ENCODE peak calls at places on chromosome 7, in eight cellular contexts. One of them, this sample, is unnamed. For H3K27me3, the result is how much of the 10 kb centered on the place peaks cover.

GRCh38 chr7:66734006-66734405 is 6.5 kb upstream of the RABGEF1 start:
- DNase-seq in aorta: no peak
- DNase-seq in Peyer's patch: no peak
- DNase-seq in colonic mucosa: no peak
- DNase-seq in left ventricle myocardium inferior: no peak
- DNase-seq in mammary epithelial cell: no peak
- DNase-seq in spleen: no peak
- DNase-seq in hepatocyte: no peak
- DNase-seq in this sample: no peak

GRCh38 chr7:104848386-104848990 is 165.5 kb upstream of the KMT2E start:
- DNase-seq in aorta: no peak
- DNase-seq in Peyer's patch: peak
- DNase-seq in colonic mucosa: peak
- DNase-seq in left ventricle myocardium inferior: no peak
- DNase-seq in mammary epithelial cell: peak
- DNase-seq in spleen: no peak
- DNase-seq in hepatocyte: peak
- DNase-seq in this sample: peak

GRCh38 chr7:128891110-128891941 is 19.2 kb downstream of the KCP start:
- DNase-seq in aorta: peak
- DNase-seq in Peyer's patch: peak
- DNase-seq in colonic mucosa: no peak
- DNase-seq in left ventricle myocardium inferior: no peak
- DNase-seq in mammary epithelial cell: no peak
- DNase-seq in spleen: peak
- DNase-seq in hepatocyte: peak
- DNase-seq in this sample: no peak

GRCh38 chr7:66043681-66044497 is 31.7 kb upstream of the ASL start:
- DNase-seq in aorta: peak
- DNase-seq in Peyer's patch: peak
- DNase-seq in colonic mucosa: peak
- DNase-seq in left ventricle myocardium inferior: peak
- DNase-seq in mammary epithelial cell: no peak
- DNase-seq in spleen: peak
- DNase-seq in hepatocyte: peak
- DNase-seq in this sample: peak

GRCh38 chr7:4715385-4715770 is 33.3 kb downstream of the FOXK1 start:
- DNase-seq in aorta: peak
- DNase-seq in Peyer's patch: no peak
- DNase-seq in colonic mucosa: no peak
- DNase-seq in left ventricle myocardium inferior: peak
- DNase-seq in mammary epithelial cell: peak
- DNase-seq in spleen: peak
- DNase-seq in hepatocyte: no peak
- DNase-seq in this sample: no peak

GRCh38 chr7:923108-924041 is 31.1 kb downstream of the ADAP1 start:
- DNase-seq in aorta: peak
- DNase-seq in Peyer's patch: peak
- DNase-seq in colonic mucosa: peak
- DNase-seq in left ventricle myocardium inferior: peak
- DNase-seq in mammary epithelial cell: no peak
- DNase-seq in spleen: peak
- DNase-seq in hepatocyte: peak
- DNase-seq in this sample: peak

GRCh38 chr7:149420006-149420405 is 40.9 kb downstream of the ZNF777 start:
- DNase-seq in aorta: no peak
- DNase-seq in Peyer's patch: no peak
- DNase-seq in colonic mucosa: no peak
- DNase-seq in left ventricle myocardium inferior: no peak
- DNase-seq in mammary epithelial cell: no peak
- DNase-seq in spleen: no peak
- DNase-seq in hepatocyte: no peak
- DNase-seq in this sample: no peak

GRCh38 chr7:73718438-73718881 is 1.0 kb downstream of the STX1A start:
- DNase-seq in aorta: no peak
- DNase-seq in Peyer's patch: no peak
- DNase-seq in colonic mucosa: no peak
- DNase-seq in left ventricle myocardium inferior: no peak
- DNase-seq in mammary epithelial cell: peak
- DNase-seq in spleen: no peak
- DNase-seq in hepatocyte: peak
- DNase-seq in this sample: no peak

GRCh38 chr7:124801330-124801895 is 35.8 kb upstream of the GPR37 start:
- DNase-seq in aorta: no peak
- DNase-seq in Peyer's patch: no peak
- DNase-seq in colonic mucosa: no peak
- DNase-seq in left ventricle myocardium inferior: no peak
- DNase-seq in mammary epithelial cell: no peak
- DNase-seq in spleen: no peak
- DNase-seq in hepatocyte: no peak
- DNase-seq in this sample: no peak

GRCh38 chr7:117468174-117468573 is 11.7 kb upstream of the CFTR start:
- DNase-seq in aorta: no peak
- DNase-seq in Peyer's patch: no peak
- DNase-seq in colonic mucosa: no peak
- DNase-seq in left ventricle myocardium inferior: no peak
- DNase-seq in mammary epithelial cell: no peak
- DNase-seq in spleen: no peak
- DNase-seq in hepatocyte: no peak
- DNase-seq in this sample: no peak

GRCh38 chr7:376306-376969 is 86.5 kb downstream of the FOXL3 start:
- DNase-seq in aorta: peak
- DNase-seq in Peyer's patch: peak
- DNase-seq in colonic mucosa: no peak
- DNase-seq in left ventricle myocardium inferior: peak
- DNase-seq in mammary epithelial cell: peak
- DNase-seq in spleen: peak
- DNase-seq in hepatocyte: peak
- DNase-seq in this sample: no peak

GRCh38 chr7:42198974-42199668 is 37.9 kb downstream of the GLI3 start:
- DNase-seq in aorta: no peak
- DNase-seq in Peyer's patch: no peak
- DNase-seq in colonic mucosa: no peak
- DNase-seq in left ventricle myocardium inferior: no peak
- DNase-seq in mammary epithelial cell: peak
- DNase-seq in spleen: no peak
- DNase-seq in hepatocyte: no peak
- DNase-seq in this sample: no peak

GRCh38 chr7:111749625-111750024 is 187.3 kb upstream of the IMMP2L start:
- DNase-seq in aorta: no peak
- DNase-seq in Peyer's patch: no peak
- DNase-seq in colonic mucosa: no peak
- DNase-seq in left ventricle myocardium inferior: no peak
- DNase-seq in mammary epithelial cell: no peak
- DNase-seq in spleen: no peak
- DNase-seq in hepatocyte: no peak
- DNase-seq in this sample: no peak

GRCh38 chr7:149855368-149856305 is 17.5 kb downstream of the ZNF862 start:
- DNase-seq in aorta: no peak
- DNase-seq in Peyer's patch: no peak
- DNase-seq in colonic mucosa: no peak
- DNase-seq in left ventricle myocardium inferior: no peak
- DNase-seq in mammary epithelial cell: peak
- DNase-seq in spleen: no peak
- DNase-seq in hepatocyte: peak
- DNase-seq in this sample: no peak

GRCh38 chr7:75583255-75583654 is 91.1 kb downstream of the SPDYE5 start:
- DNase-seq in aorta: no peak
- DNase-seq in Peyer's patch: no peak
- DNase-seq in colonic mucosa: no peak
- DNase-seq in left ventricle myocardium inferior: no peak
- DNase-seq in mammary epithelial cell: no peak
- DNase-seq in spleen: no peak
- DNase-seq in hepatocyte: no peak
- DNase-seq in this sample: no peak

GRCh38 chr7:75584385-75584784 is 92.3 kb downstream of the SPDYE5 start:
- DNase-seq in aorta: no peak
- DNase-seq in Peyer's patch: no peak
- DNase-seq in colonic mucosa: no peak
- DNase-seq in left ventricle myocardium inferior: no peak
- DNase-seq in mammary epithelial cell: no peak
- DNase-seq in spleen: no peak
- DNase-seq in hepatocyte: no peak
- DNase-seq in this sample: no peak

GRCh38 chr7:75575488-75576112 is 83.5 kb downstream of the SPDYE5 start:
- DNase-seq in aorta: no peak
- DNase-seq in Peyer's patch: no peak
- DNase-seq in colonic mucosa: no peak
- DNase-seq in left ventricle myocardium inferior: no peak
- DNase-seq in mammary epithelial cell: no peak
- DNase-seq in spleen: no peak
- DNase-seq in hepatocyte: no peak
- DNase-seq in this sample: no peak

GRCh38 chr7:75578081-75578480 is 86.0 kb downstream of the SPDYE5 start:
- DNase-seq in aorta: no peak
- DNase-seq in Peyer's patch: no peak
- DNase-seq in colonic mucosa: no peak
- DNase-seq in left ventricle myocardium inferior: no peak
- DNase-seq in mammary epithelial cell: no peak
- DNase-seq in spleen: no peak
- DNase-seq in hepatocyte: no peak
- DNase-seq in this sample: no peak

DNA sequence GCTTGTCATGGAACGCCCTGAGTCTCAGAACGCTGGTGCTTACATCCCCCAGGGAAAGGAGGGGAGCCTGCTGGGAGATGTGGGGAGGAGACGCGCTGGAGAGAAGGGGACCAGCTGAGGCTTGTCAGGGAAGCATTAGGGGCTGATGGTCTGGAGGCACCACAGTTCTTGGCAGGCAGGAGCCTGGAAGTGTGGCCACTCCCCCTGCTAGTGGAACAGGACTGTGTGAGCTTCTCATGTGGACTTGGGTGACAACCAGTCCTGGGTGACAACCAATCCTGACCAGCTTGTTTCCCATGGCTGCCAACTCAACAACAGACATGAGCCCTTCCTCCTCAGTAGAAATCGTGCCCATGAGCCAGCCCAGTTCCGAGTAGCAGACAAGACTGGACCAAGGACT is 87.8 kb downstream of the SPDYE5 start:
- DNase-seq in aorta: no peak
- DNase-seq in Peyer's patch: no peak
- DNase-seq in colonic mucosa: no peak
- DNase-seq in left ventricle myocardium inferior: no peak
- DNase-seq in mammary epithelial cell: no peak
- DNase-seq in spleen: no peak
- DNase-seq in hepatocyte: no peak
- DNase-seq in this sample: no peak
- H3K27me3 ChIP-seq in aorta: under half
- H3K27me3 ChIP-seq in Peyer's patch: under half
- H3K27me3 ChIP-seq in colonic mucosa: under half
- H3K27me3 ChIP-seq in left ventricle myocardium inferior: under half
- H3K27me3 ChIP-seq in mammary epithelial cell: under half
- H3K27me3 ChIP-seq in spleen: under half
- H3K27me3 ChIP-seq in hepatocyte: under half
- H3K27me3 ChIP-seq in this sample: under half

GRCh38 chr7:137958593-137959431 is 43.1 kb downstream of the CREB3L2 start:
- DNase-seq in aorta: no peak
- DNase-seq in Peyer's patch: no peak
- DNase-seq in colonic mucosa: no peak
- DNase-seq in left ventricle myocardium inferior: no peak
- DNase-seq in mammary epithelial cell: no peak
- DNase-seq in spleen: no peak
- DNase-seq in hepatocyte: no peak
- DNase-seq in this sample: no peak
- H3K27ac ChIP-seq in aorta: peak
- H3K27ac ChIP-seq in Peyer's patch: peak
- H3K27ac ChIP-seq in colonic mucosa: no peak
- H3K27ac ChIP-seq in left ventricle myocardium inferior: peak
- H3K27ac ChIP-seq in mammary epithelial cell: no peak
- H3K27ac ChIP-seq in spleen: peak
- H3K27ac ChIP-seq in hepatocyte: peak
- H3K27ac ChIP-seq in this sample: no peak

DNA sequence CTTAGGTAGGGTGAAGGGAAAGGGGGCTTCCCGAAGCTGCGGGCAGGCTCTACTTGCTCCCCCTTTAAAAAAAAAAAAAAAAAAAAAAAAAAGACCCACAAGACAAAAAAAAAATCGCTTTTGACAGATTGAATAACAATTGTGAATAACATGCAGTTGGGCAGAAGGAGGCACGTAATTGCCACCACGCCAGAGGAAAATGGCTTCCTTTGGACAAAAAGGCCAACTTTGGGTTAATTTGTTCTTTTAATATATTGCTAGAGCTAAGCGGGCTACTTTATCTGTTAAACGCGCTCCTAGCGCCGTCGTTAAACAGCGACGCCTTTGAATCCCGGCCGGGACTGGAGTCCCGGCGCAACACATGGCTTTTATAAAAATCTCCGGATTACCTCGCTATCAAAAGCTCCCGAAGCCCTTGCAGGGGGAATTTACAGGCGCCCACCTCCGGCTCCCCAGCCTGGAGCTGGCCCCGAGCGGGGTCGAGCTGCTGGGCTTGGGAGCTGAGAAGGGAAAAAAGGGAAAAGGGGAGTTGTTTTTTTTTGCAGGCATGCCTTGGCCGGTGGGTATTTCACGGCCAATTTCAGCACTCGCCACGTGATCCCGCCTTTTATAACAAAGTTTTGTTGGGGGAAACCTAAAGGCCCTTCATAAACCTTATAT is 1.2 kb downstream of the HOXA11 start:
- DNase-seq in aorta: no peak
- DNase-seq in Peyer's patch: peak
- DNase-seq in colonic mucosa: no peak
- DNase-seq in left ventricle myocardium inferior: no peak
- DNase-seq in mammary epithelial cell: no peak
- DNase-seq in spleen: peak
- DNase-seq in hepatocyte: no peak
- DNase-seq in this sample: no peak
- H3K27me3 ChIP-seq in aorta: under half
- H3K27me3 ChIP-seq in Peyer's patch: half or more
- H3K27me3 ChIP-seq in colonic mucosa: under half
- H3K27me3 ChIP-seq in left ventricle myocardium inferior: half or more
- H3K27me3 ChIP-seq in mammary epithelial cell: under half
- H3K27me3 ChIP-seq in spleen: half or more
- H3K27me3 ChIP-seq in hepatocyte: half or more
- H3K27me3 ChIP-seq in this sample: half or more

GRCh38 chr7:91165846-91166230 is 98.4 kb upstream of the FZD1 start:
- DNase-seq in aorta: no peak
- DNase-seq in Peyer's patch: no peak
- DNase-seq in colonic mucosa: no peak
- DNase-seq in left ventricle myocardium inferior: no peak
- DNase-seq in mammary epithelial cell: no peak
- DNase-seq in spleen: no peak
- DNase-seq in hepatocyte: no peak
- DNase-seq in this sample: no peak

GRCh38 chr7:91164531-91164930 is 99.7 kb upstream of the FZD1 start:
- DNase-seq in aorta: no peak
- DNase-seq in Peyer's patch: no peak
- DNase-seq in colonic mucosa: no peak
- DNase-seq in left ventricle myocardium inferior: no peak
- DNase-seq in mammary epithelial cell: no peak
- DNase-seq in spleen: no peak
- DNase-seq in hepatocyte: no peak
- DNase-seq in this sample: no peak

GRCh38 chr7:91168766-91169518 is 95.3 kb upstream of the FZD1 start:
- DNase-seq in aorta: no peak
- DNase-seq in Peyer's patch: no peak
- DNase-seq in colonic mucosa: no peak
- DNase-seq in left ventricle myocardium inferior: no peak
- DNase-seq in mammary epithelial cell: no peak
- DNase-seq in spleen: no peak
- DNase-seq in hepatocyte: no peak
- DNase-seq in this sample: no peak

GRCh38 chr7:91162415-91162814 is 101.8 kb upstream of the FZD1 start:
- DNase-seq in aorta: no peak
- DNase-seq in Peyer's patch: no peak
- DNase-seq in colonic mucosa: no peak
- DNase-seq in left ventricle myocardium inferior: no peak
- DNase-seq in mammary epithelial cell: no peak
- DNase-seq in spleen: no peak
- DNase-seq in hepatocyte: no peak
- DNase-seq in this sample: no peak

GRCh38 chr7:91164948-91165845 is 99.0 kb upstream of the FZD1 start:
- DNase-seq in aorta: no peak
- DNase-seq in Peyer's patch: no peak
- DNase-seq in colonic mucosa: no peak
- DNase-seq in left ventricle myocardium inferior: no peak
- DNase-seq in mammary epithelial cell: peak
- DNase-seq in spleen: no peak
- DNase-seq in hepatocyte: no peak
- DNase-seq in this sample: no peak
- H3K27ac ChIP-seq in aorta: no peak
- H3K27ac ChIP-seq in Peyer's patch: no peak
- H3K27ac ChIP-seq in colonic mucosa: peak
- H3K27ac ChIP-seq in left ventricle myocardium inferior: no peak
- H3K27ac ChIP-seq in mammary epithelial cell: peak
- H3K27ac ChIP-seq in spleen: peak
- H3K27ac ChIP-seq in hepatocyte: peak
- H3K27ac ChIP-seq in this sample: no peak

This sample was measured in naive thymus-derived CD4-positive, alpha-beta T cell.